ENCODE peak calls at places on chromosome 1, in five cellular contexts. K is A549, Z is K562, D is endothelial cell of umbilical vein, J is GM12878. G is an unnamed sample.

GRCh38 chr1:2936568-2937515 is 84.4 kb upstream of the ACTRT2 start:
- DNase-seq in K (no peak), Z (no peak), D (no peak), J (no peak), G (no peak)

GRCh38 chr1:204406621-204407020 is 5.0 kb downstream of the PPP1R15B start:
- DNase-seq in K (no peak), Z (no peak), D (no peak), J (no peak), G (no peak)

GRCh38 chr1:17831619-17832018 is 76.5 kb downstream of the ACTL8 start:
- DNase-seq in K (peak), Z (peak), D (no peak), J (no peak), G (peak)

GRCh38 chr1:101376121-101377095 is 139.6 kb downstream of the S1PR1 start:
- DNase-seq in K (no peak), Z (no peak), D (peak), J (no peak), G (no peak)

GRCh38 chr1:186212574-186213224 is 162.4 kb downstream of the TPR start:
- DNase-seq in K (peak), Z (peak), D (peak), J (no peak), G (peak)

GRCh38 chr1:193104496-193104905 is 713 bp downstream of the GLRX2 start:
- DNase-seq in K (peak), Z (peak), D (no peak), J (no peak), G (peak)

GRCh38 chr1:225862581-225862950 is 19.6 kb downstream of the TMEM63A start:
- DNase-seq in K (no peak), Z (no peak), D (no peak), J (no peak), G (no peak)

GRCh38 chr1:35379317-35380000 is 111.0 kb downstream of the ZMYM4 start:
- DNase-seq in K (no peak), Z (no peak), D (no peak), J (no peak), G (no peak)

GRCh38 chr1:109357673-109358072 is 40.0 kb downstream of the SORT1 start:
- DNase-seq in K (no peak), Z (no peak), D (no peak), J (no peak), G (no peak)

GRCh38 chr1:109356959-109357358 is 40.8 kb downstream of the SORT1 start:
- DNase-seq in K (no peak), Z (no peak), D (no peak), J (no peak), G (no peak)

GRCh38 chr1:109365642-109366204 is 32.0 kb downstream of the SORT1 start:
- DNase-seq in K (no peak), Z (no peak), D (no peak), J (no peak), G (no peak)

GRCh38 chr1:109361114-109361513 is 36.6 kb downstream of the SORT1 start:
- DNase-seq in K (no peak), Z (no peak), D (no peak), J (no peak), G (peak)

DNA sequence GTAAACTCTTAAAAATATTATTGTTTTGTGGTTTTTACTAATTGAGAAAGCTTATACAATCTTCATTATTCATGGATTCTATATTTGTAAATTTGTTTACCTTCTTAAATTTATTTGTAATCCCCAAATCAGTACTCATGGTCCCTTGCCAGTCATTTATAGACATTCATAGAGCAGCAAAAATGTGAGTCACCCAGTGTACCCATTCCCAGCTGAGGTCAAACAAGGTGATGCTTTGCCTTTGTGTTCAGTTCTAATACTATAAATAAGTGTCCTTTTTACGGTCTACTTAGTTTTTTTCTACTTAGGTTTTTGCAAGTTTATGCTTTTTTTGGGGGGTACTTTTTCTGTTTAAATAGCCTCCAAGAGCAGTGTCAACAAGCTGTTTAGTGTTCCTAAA is 36.1 kb downstream of the SORT1 start:
- DNase-seq in K (no peak), Z (no peak), D (no peak), J (no peak), G (no peak)
- TF ChIP-seq MYC in K (no peak), Z (no peak), D (no peak), J (no peak), G (no peak)

DNA sequence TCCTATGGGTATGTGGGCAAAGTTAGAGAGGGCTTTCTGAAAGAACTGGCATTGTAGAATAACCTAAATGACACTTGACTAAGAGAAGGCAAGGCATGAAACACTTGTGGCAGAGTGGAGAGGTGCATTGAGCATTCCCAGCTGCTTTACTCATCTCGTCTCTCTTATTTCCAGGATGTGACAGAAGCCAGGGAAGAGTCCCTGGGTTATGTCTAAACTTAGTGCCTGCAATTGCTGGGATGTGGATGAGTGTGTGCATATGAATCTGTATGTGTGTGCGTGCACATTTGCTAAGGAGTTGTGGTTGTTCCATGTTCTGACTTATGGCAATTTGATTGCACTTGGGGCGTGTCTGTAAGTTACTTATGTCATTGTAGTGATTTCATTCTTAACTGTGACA is 1326.5 kb upstream of the B3GALT2 start:
- DNase-seq in K (no peak), Z (no peak), D (no peak), J (no peak), G (no peak)
- TF ChIP-seq MAX in K (no peak), Z (no peak), D (no peak), J (no peak), G (no peak)

DNA sequence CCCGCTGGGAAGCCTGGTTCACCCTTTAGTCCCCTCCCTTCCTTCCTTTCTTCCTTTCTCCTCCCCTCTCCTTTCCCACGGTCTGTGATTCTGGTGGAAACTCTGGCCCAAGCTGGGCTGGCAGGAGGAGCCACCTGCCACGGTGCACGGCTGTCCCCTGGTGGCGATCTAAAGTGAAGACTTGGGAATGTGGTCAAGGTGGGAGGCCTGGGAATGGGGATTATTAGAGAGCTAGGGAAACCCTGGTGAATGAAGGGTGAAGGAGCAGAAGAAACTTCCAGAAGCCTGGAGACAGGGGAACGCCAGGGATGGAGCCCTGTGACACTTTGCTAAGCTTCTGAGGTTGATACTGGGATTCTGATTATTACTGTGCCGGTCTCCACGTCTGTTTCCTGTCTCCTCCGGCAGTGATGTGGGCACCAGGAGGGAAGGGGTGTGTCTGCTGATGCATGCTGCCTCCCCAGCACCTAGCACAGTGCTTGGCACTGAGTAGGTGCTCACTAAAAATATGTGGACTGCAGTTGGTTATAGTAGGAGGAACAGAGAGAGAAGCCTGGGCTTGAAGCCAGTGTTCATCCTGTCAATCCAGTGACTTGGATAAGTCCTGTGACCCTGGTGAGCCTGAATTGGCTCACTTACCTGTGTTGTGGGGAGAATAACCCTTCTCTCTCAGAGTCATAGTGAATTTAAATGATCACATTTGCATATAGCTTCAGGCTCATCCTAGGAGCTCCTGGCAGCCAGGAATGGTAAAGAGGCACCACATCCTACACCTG is 71.2 kb upstream of the NBPF3 start:
- DNase-seq in K (peak), Z (peak), D (peak), J (no peak), G (peak)
- TF ChIP-seq CTCF in K (peak), Z (peak), D (peak), J (peak), G (peak)

GRCh38 chr1:6158181-6158580 is 21.9 kb downstream of the CHD5 start:
- DNase-seq in K (no peak), Z (no peak), D (no peak), J (no peak), G (no peak)

GRCh38 chr1:6152882-6153281 is 27.2 kb downstream of the CHD5 start:
- DNase-seq in K (no peak), Z (no peak), D (no peak), J (no peak), G (no peak)

GRCh38 chr1:6157528-6158174 is 22.5 kb downstream of the CHD5 start:
- DNase-seq in K (peak), Z (peak), D (no peak), J (no peak), G (peak)

GRCh38 chr1:6154525-6155319 is 25.4 kb downstream of the CHD5 start:
- DNase-seq in K (no peak), Z (no peak), D (no peak), J (no peak), G (peak)

DNA sequence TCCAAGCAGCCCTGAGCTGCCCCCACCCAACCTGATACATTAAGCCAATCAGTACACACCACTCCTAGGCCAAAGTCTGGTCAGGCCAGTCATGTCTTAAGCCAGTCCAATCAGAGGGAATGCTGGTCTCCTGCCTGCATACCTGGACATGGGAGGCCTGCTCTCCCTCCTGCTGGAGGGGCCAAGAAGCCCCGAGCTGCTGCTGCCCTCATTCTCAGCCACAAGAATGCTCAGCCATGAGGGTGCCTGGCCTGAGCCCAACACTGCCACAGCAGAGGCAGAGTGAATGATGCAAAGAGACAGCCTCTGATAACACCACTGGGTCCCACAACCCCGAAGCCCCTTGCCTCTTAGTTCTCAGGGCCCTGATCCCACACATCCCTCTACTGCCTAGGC is 23.0 kb downstream of the CHD5 start:
- DNase-seq in K (no peak), Z (no peak), D (no peak), J (no peak), G (no peak)
- TF ChIP-seq MYC in K (no peak), Z (no peak), D (no peak), J (no peak), G (no peak)

GRCh38 chr1:93827128-93827527 is 51.9 kb downstream of the DNTTIP2 start:
- DNase-seq in K (no peak), Z (no peak), D (no peak), J (no peak), G (no peak)
- TF ChIP-seq MAX in K (no peak), Z (no peak), D (no peak), J (no peak), G (no peak)

GRCh38 chr1:202165267-202165941 is 5.0 kb upstream of the PTPN7 start:
- DNase-seq in K (no peak), Z (peak), D (no peak), J (no peak), G (peak)
- TF ChIP-seq CTCF in K (no peak), Z (no peak), D (no peak), J (no peak), G (no peak)